ENCODE peak calls at places on chromosome 16, in ten cellular contexts. J is MG63; N is stimulated activated CD8-positive, alpha-beta memory T cell treated with anti-CD3 and anti-CD28 coated beads, Interleukin-12 subunit alpha, Interleukin-12 subunit beta, amount 100 ng/mL, for 4 hours; O is activated CD4-positive, alpha-beta memory T cell treated with anti-CD3 and anti-CD28 coated beads for 36 hours; R is PC-9; B is HFF-Myc; F is adrenal gland; G is amniotic stem cell; Q is activated T-helper 1 cell treated with anti-CD3 and anti-CD28 coated beads, Interleukin-2, amount 50 U/mL, for 16 hours; K is activated naive CD4-positive, alpha-beta T cell. W is an unnamed sample.

GRCh38 chr16:30609002-30609927 is 924 bp downstream of the ZNF689 start:
- DNase-seq in G (no peak), R (peak; percentile 62), K (no peak), Q (no peak), O (peak; percentile 66), F (peak; percentile 66), B (no peak), N (peak; percentile 29), J (peak; percentile 77), W (no peak)

GRCh38 chr16:85840801-85841200 is 41.3 kb downstream of the COX4I1 start:
- DNase-seq in F (no peak), O (no peak), G (no peak), N (no peak), K (no peak), B (no peak), J (no peak), Q (no peak), R (no peak), W (no peak)

GRCh38 chr16:79628501-79628975 is 28.0 kb upstream of the MAF start:
- DNase-seq in N (peak; percentile 28), B (no peak), F (no peak), G (no peak), R (no peak), Q (peak; percentile 54), K (no peak), J (no peak), O (peak; percentile 91), W (no peak)

GRCh38 chr16:19167710-19168172 is 299 bp upstream of the SYT17 start:
- DNase-seq in K (no peak), R (peak; percentile 90), Q (no peak), N (no peak), B (no peak), F (peak; percentile 75), G (peak; percentile 21), J (peak; percentile 81), O (peak; percentile 65), W (no peak)

GRCh38 chr16:68707341-68708152 is 29.5 kb upstream of the CDH1 start:
- DNase-seq in J (no peak), R (peak; percentile 97), K (no peak), F (no peak), G (no peak), B (no peak), O (no peak), N (no peak), Q (no peak), W (peak; percentile 60)

GRCh38 chr16:2009302-2009711 is 314 bp downstream of the ZNF598 start:
- DNase-seq in N (no peak), O (no peak), Q (no peak), G (no peak), B (no peak), R (no peak), J (no peak), F (no peak), K (no peak), W (no peak)

GRCh38 chr16:56866955-56867830 is 2.2 kb downstream of the SLC12A3 start:
- DNase-seq in N (no peak), G (peak; percentile 30), O (peak; percentile 48), K (no peak), R (peak; percentile 23), J (no peak), F (peak; percentile 41), Q (no peak), B (peak; percentile 39), W (no peak)

GRCh38 chr16:79618712-79619050 is 18.1 kb upstream of the MAF start:
- DNase-seq in O (peak; percentile 85), R (no peak), G (no peak), K (no peak), Q (no peak), B (no peak), F (no peak), N (no peak), J (no peak), W (no peak)

GRCh38 chr16:61564741-61565140 is 471.5 kb downstream of the CDH8 start:
- DNase-seq in B (no peak), G (no peak), O (no peak), R (no peak), F (no peak), J (no peak), N (no peak), K (no peak), Q (no peak), W (no peak)

GRCh38 chr16:53886482-53887378 is 182.8 kb downstream of the FTO start:
- DNase-seq in O (no peak), B (no peak), K (no peak), Q (no peak), G (no peak), J (no peak), R (no peak), N (no peak), F (no peak), W (no peak)

GRCh38 chr16:70766176-70766575 is 34.8 kb downstream of the VAC14 start:
- DNase-seq in F (no peak), Q (no peak), N (no peak), J (no peak), R (no peak), K (no peak), G (no peak), O (no peak), B (no peak), W (no peak)

GRCh38 chr16:67857547-67858233 is 10.2 kb upstream of the CENPT start:
- DNase-seq in F (peak; percentile 72), O (peak; percentile 63), N (no peak), B (peak; percentile 61), J (peak; percentile 87), R (peak; percentile 88), Q (no peak), G (peak; percentile 92), K (no peak), W (peak; percentile 84)

GRCh38 chr16:50881331-50881830 is 139.5 kb downstream of the CYLD start:
- DNase-seq in N (no peak), R (no peak), O (no peak), B (no peak), F (no peak), J (no peak), Q (no peak), K (no peak), G (no peak), W (no peak)

GRCh38 chr16:1126577-1126976 is 26.3 kb upstream of the CACNA1H start:
- DNase-seq in K (no peak), J (no peak), N (no peak), Q (no peak), R (no peak), B (no peak), F (no peak), G (no peak), O (no peak), W (no peak)

W was measured in epithelial cell of prostate.